ENCODE peak calls at places on chromosomes 5 and 9, in seven cellular contexts. One of them, this sample, is unnamed. For H3K4me1, the result is how much of the 10 kb centered on the place peaks cover.

GRCh38 chr5:179754024-179754423 is 21.4 kb downstream of the MAML1 start:
- DNase-seq in mucosa of descending colon: no peak
- DNase-seq in PC-3: no peak
- DNase-seq in body of pancreas: no peak
- DNase-seq in OCI-LY7: no peak
- DNase-seq in H9: no peak
- DNase-seq in right cardiac atrium: peak
- DNase-seq in this sample: no peak

GRCh38 chr9:16192403-16193017 is 639.7 kb downstream of the CCDC171 start:
- DNase-seq in mucosa of descending colon: no peak
- DNase-seq in PC-3: peak
- DNase-seq in body of pancreas: no peak
- DNase-seq in OCI-LY7: no peak
- DNase-seq in H9: no peak
- DNase-seq in right cardiac atrium: no peak
- DNase-seq in this sample: no peak

GRCh38 chr5:122183098-122183794 is 53.9 kb downstream of the ZNF474 start:
- DNase-seq in mucosa of descending colon: peak
- DNase-seq in PC-3: peak
- DNase-seq in body of pancreas: peak
- DNase-seq in OCI-LY7: no peak
- DNase-seq in H9: no peak
- DNase-seq in right cardiac atrium: peak
- DNase-seq in this sample: no peak

GRCh38 chr9:3751125-3751758 is 225.4 kb upstream of the RFX3 start:
- DNase-seq in mucosa of descending colon: no peak
- DNase-seq in PC-3: peak
- DNase-seq in body of pancreas: no peak
- DNase-seq in OCI-LY7: no peak
- DNase-seq in H9: no peak
- DNase-seq in right cardiac atrium: no peak
- DNase-seq in this sample: no peak

GRCh38 chr5:98576275-98576674 is 197.2 kb upstream of the RGMB start:
- DNase-seq in mucosa of descending colon: no peak
- DNase-seq in PC-3: no peak
- DNase-seq in body of pancreas: no peak
- DNase-seq in OCI-LY7: no peak
- DNase-seq in H9: no peak
- DNase-seq in right cardiac atrium: no peak
- DNase-seq in this sample: no peak

GRCh38 chr5:14849516-14850294 is 21.9 kb downstream of the ANKH start:
- DNase-seq in mucosa of descending colon: no peak
- DNase-seq in PC-3: peak
- DNase-seq in body of pancreas: no peak
- DNase-seq in OCI-LY7: no peak
- DNase-seq in H9: no peak
- DNase-seq in right cardiac atrium: no peak
- DNase-seq in this sample: no peak

GRCh38 chr5:64827703-64828102 is 59.0 kb downstream of the CWC27 start:
- DNase-seq in mucosa of descending colon: no peak
- DNase-seq in PC-3: no peak
- DNase-seq in body of pancreas: no peak
- DNase-seq in OCI-LY7: no peak
- DNase-seq in H9: no peak
- DNase-seq in right cardiac atrium: no peak
- DNase-seq in this sample: no peak

GRCh38 chr5:73997936-73998335 is 371.9 kb downstream of the ARHGEF28 start:
- DNase-seq in mucosa of descending colon: no peak
- DNase-seq in PC-3: no peak
- DNase-seq in body of pancreas: no peak
- DNase-seq in OCI-LY7: no peak
- DNase-seq in H9: no peak
- DNase-seq in right cardiac atrium: no peak
- DNase-seq in this sample: no peak

GRCh38 chr5:127961006-127961763 is 122.4 kb upstream of the SLC12A2 start:
- DNase-seq in mucosa of descending colon: no peak
- DNase-seq in PC-3: no peak
- DNase-seq in body of pancreas: no peak
- DNase-seq in OCI-LY7: no peak
- DNase-seq in H9: no peak
- DNase-seq in right cardiac atrium: no peak
- DNase-seq in this sample: no peak

GRCh38 chr5:173868096-173868879 is 19.9 kb upstream of the CPEB4 start:
- DNase-seq in mucosa of descending colon: no peak
- DNase-seq in PC-3: peak
- DNase-seq in body of pancreas: no peak
- DNase-seq in OCI-LY7: no peak
- DNase-seq in H9: no peak
- DNase-seq in right cardiac atrium: no peak
- DNase-seq in this sample: no peak

GRCh38 chr9:109100543-109101201 is 19.1 kb downstream of the TMEM245 start:
- DNase-seq in mucosa of descending colon: no peak
- DNase-seq in PC-3: no peak
- DNase-seq in body of pancreas: no peak
- DNase-seq in OCI-LY7: no peak
- DNase-seq in H9: no peak
- DNase-seq in right cardiac atrium: no peak
- DNase-seq in this sample: no peak
- H3K4me1 ChIP-seq in mucosa of descending colon: under half
- H3K4me1 ChIP-seq in PC-3: under half
- H3K4me1 ChIP-seq in body of pancreas: half or more
- H3K4me1 ChIP-seq in OCI-LY7: under half
- H3K4me1 ChIP-seq in H9: under half
- H3K4me1 ChIP-seq in right cardiac atrium: under half
- H3K4me1 ChIP-seq in this sample: half or more

GRCh38 chr9:126223798-126224531 is 102.7 kb upstream of the MVB12B start:
- DNase-seq in mucosa of descending colon: no peak
- DNase-seq in PC-3: no peak
- DNase-seq in body of pancreas: no peak
- DNase-seq in OCI-LY7: no peak
- DNase-seq in H9: peak
- DNase-seq in right cardiac atrium: no peak
- DNase-seq in this sample: no peak

GRCh38 chr9:126222363-126222834 is 104.2 kb upstream of the MVB12B start:
- DNase-seq in mucosa of descending colon: no peak
- DNase-seq in PC-3: no peak
- DNase-seq in body of pancreas: no peak
- DNase-seq in OCI-LY7: no peak
- DNase-seq in H9: peak
- DNase-seq in right cardiac atrium: no peak
- DNase-seq in this sample: no peak

GRCh38 chr9:126221480-126221879 is 105.1 kb upstream of the MVB12B start:
- DNase-seq in mucosa of descending colon: no peak
- DNase-seq in PC-3: no peak
- DNase-seq in body of pancreas: no peak
- DNase-seq in OCI-LY7: no peak
- DNase-seq in H9: no peak
- DNase-seq in right cardiac atrium: no peak
- DNase-seq in this sample: no peak

GRCh38 chr9:126225611-126226609 is 100.7 kb upstream of the MVB12B start:
- DNase-seq in mucosa of descending colon: no peak
- DNase-seq in PC-3: no peak
- DNase-seq in body of pancreas: no peak
- DNase-seq in OCI-LY7: no peak
- DNase-seq in H9: peak
- DNase-seq in right cardiac atrium: no peak
- DNase-seq in this sample: no peak

GRCh38 chr9:126222835-126223431 is 103.7 kb upstream of the MVB12B start:
- DNase-seq in mucosa of descending colon: no peak
- DNase-seq in PC-3: no peak
- DNase-seq in body of pancreas: no peak
- DNase-seq in OCI-LY7: no peak
- DNase-seq in H9: peak
- DNase-seq in right cardiac atrium: no peak
- DNase-seq in this sample: no peak
- H3K4me1 ChIP-seq in mucosa of descending colon: under half
- H3K4me1 ChIP-seq in PC-3: under half
- H3K4me1 ChIP-seq in body of pancreas: under half
- H3K4me1 ChIP-seq in OCI-LY7: under half
- H3K4me1 ChIP-seq in H9: under half
- H3K4me1 ChIP-seq in right cardiac atrium: under half
- H3K4me1 ChIP-seq in this sample: under half

GRCh38 chr5:56898213-56898612 is 11.2 kb upstream of the SETD9 start:
- DNase-seq in mucosa of descending colon: no peak
- DNase-seq in PC-3: no peak
- DNase-seq in body of pancreas: no peak
- DNase-seq in OCI-LY7: no peak
- DNase-seq in H9: no peak
- DNase-seq in right cardiac atrium: no peak
- DNase-seq in this sample: no peak
- H3K4me1 ChIP-seq in mucosa of descending colon: under half
- H3K4me1 ChIP-seq in PC-3: under half
- H3K4me1 ChIP-seq in body of pancreas: under half
- H3K4me1 ChIP-seq in OCI-LY7: under half
- H3K4me1 ChIP-seq in H9: under half
- H3K4me1 ChIP-seq in right cardiac atrium: under half
- H3K4me1 ChIP-seq in this sample: under half

GRCh38 chr5:67202830-67203229 is 6.2 kb upstream of the CD180 start:
- DNase-seq in mucosa of descending colon: no peak
- DNase-seq in PC-3: no peak
- DNase-seq in body of pancreas: peak
- DNase-seq in OCI-LY7: no peak
- DNase-seq in H9: no peak
- DNase-seq in right cardiac atrium: no peak
- DNase-seq in this sample: no peak
- H3K4me1 ChIP-seq in mucosa of descending colon: under half
- H3K4me1 ChIP-seq in PC-3: under half
- H3K4me1 ChIP-seq in body of pancreas: under half
- H3K4me1 ChIP-seq in OCI-LY7: half or more
- H3K4me1 ChIP-seq in H9: under half
- H3K4me1 ChIP-seq in right cardiac atrium: under half
- H3K4me1 ChIP-seq in this sample: half or more

DNA sequence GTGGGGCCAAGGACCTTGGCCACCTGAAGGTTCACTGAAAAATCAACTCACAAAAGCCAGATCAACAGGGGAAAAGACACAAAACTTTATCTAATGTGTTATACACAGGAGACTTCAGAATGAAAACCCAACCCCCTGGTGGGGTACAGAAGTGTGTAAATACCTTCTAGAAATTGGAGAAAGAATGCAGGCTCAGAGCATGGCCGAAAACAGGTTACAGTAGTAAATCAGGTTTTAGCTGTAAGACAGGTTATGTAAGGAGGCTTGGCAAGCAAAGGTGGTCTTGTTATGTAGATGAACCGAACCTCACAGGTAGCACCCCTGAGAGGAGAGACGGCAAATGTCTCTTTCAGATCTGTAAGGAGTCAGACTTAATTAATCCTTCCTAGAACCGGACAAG is 10.0 kb downstream of the CEMIP2 start:
- DNase-seq in mucosa of descending colon: no peak
- DNase-seq in PC-3: peak
- DNase-seq in body of pancreas: peak
- DNase-seq in OCI-LY7: no peak
- DNase-seq in H9: peak
- DNase-seq in right cardiac atrium: no peak
- DNase-seq in this sample: no peak
- H3K4me1 ChIP-seq in mucosa of descending colon: under half
- H3K4me1 ChIP-seq in PC-3: under half
- H3K4me1 ChIP-seq in body of pancreas: half or more
- H3K4me1 ChIP-seq in OCI-LY7: under half
- H3K4me1 ChIP-seq in H9: under half
- H3K4me1 ChIP-seq in right cardiac atrium: under half
- H3K4me1 ChIP-seq in this sample: under half

This sample was measured in spleen.